ENCODE peak calls at places on chromosomes 1 and 21, in six cellular contexts. Y is HTR-8/SVneo; J is CD8-positive, alpha-beta memory T cell; B is iPS-NIHi11; L is heart left ventricle; W is NCI-H2081. O is an unnamed sample.
A peak's percentile ranks its signal among the peaks of the same experiment; 100 is the strongest.

GRCh38 chr1:41683681-41684500 is 199.4 kb upstream of the EDN2 start:
- DNase-seq in Y (no peak), J (no peak), B (no peak), L (peak; percentile 41), W (no peak), O (no peak)

GRCh38 chr21:38773108-38774061 is 32.3 kb upstream of the ETS2 start:
- DNase-seq in Y (peak; percentile 71), J (no peak), B (no peak), L (peak; percentile 69), W (no peak), O (no peak)

GRCh38 chr1:27567183-27567526 is 36.8 kb downstream of the AHDC1 start:
- DNase-seq in Y (no peak), J (no peak), B (no peak), L (no peak), W (no peak), O (peak; percentile 97)

GRCh38 chr1:198564716-198565115 is 24.2 kb upstream of the ATP6V1G3 start:
- DNase-seq in Y (no peak), J (no peak), B (no peak), L (no peak), W (no peak), O (no peak)

GRCh38 chr21:30986966-30987365 is 51.3 kb downstream of the KRTAP19-8 start:
- DNase-seq in Y (no peak), J (no peak), B (no peak), L (no peak), W (peak; percentile 3), O (no peak)

GRCh38 chr1:1758692-1759455 is 19.4 kb downstream of the NADK start:
- DNase-seq in Y (no peak), J (no peak), B (peak; percentile 53), L (peak; percentile 71), W (no peak), O (no peak)

GRCh38 chr1:154418062-154418897 is 13.1 kb downstream of the IL6R start:
- DNase-seq in Y (no peak), J (no peak), B (no peak), L (no peak), W (peak; percentile 16), O (no peak)

GRCh38 chr1:1806890-1807289 is 28.6 kb upstream of the NADK start:
- DNase-seq in Y (no peak), J (no peak), B (no peak), L (no peak), W (no peak), O (no peak)

GRCh38 chr21:44444286-44444931 is 10.9 kb upstream of the LRRC3 start:
- DNase-seq in Y (no peak), J (no peak), B (peak; percentile 84), L (peak; percentile 23), W (no peak), O (peak; percentile 56)

GRCh38 chr1:152543808-152544207 is 22.8 kb downstream of the LCE3E start:
- DNase-seq in Y (no peak), J (no peak), B (no peak), L (no peak), W (no peak), O (no peak)

GRCh38 chr1:61058477-61059245 is 23.7 kb upstream of the NFIA start:
- DNase-seq in Y (no peak), J (no peak), B (no peak), L (no peak), W (no peak), O (no peak)

GRCh38 chr1:162702628-162703027 is 70.4 kb downstream of the DDR2 start:
- DNase-seq in Y (no peak), J (no peak), B (no peak), L (no peak), W (no peak), O (no peak)

O was measured in neural progenitor cell.